ENCODE peak calls at places on chromosomes 7 and 10, in nine cellular contexts. N is activated naive CD8-positive, alpha-beta T cell treated with anti-CD3 and anti-CD28 coated beads, Interleukin-2, amount 50 U/mL, for 24 hours; L is GM23338; V is cerebellar nuclear complex; K is NCI-H187; I is ovary; F is heart left ventricle; Z is H9; J is head of caudate nucleus. Q is an unnamed sample.

GRCh38 chr10:112653851-112654250 is 206.8 kb downstream of the VTI1A start:
- DNase-seq in J (no peak), Z (no peak), V (no peak), F (no peak), I (no peak), K (no peak), L (no peak), N (no peak), Q (no peak)

GRCh38 chr10:126565456-126565855 is 105.0 kb downstream of the C10orf90 start:
- DNase-seq in L (no peak), J (no peak), I (no peak), K (no peak), F (no peak), Z (no peak), V (no peak), N (no peak), Q (no peak)

GRCh38 chr10:31977440-31978157 is 49.0 kb upstream of the ARHGAP12 start:
- DNase-seq in Z (no peak), V (no peak), L (no peak), K (no peak), N (no peak), J (no peak), F (no peak), I (no peak), Q (no peak)

GRCh38 chr7:28433604-28434254 is 21.4 kb downstream of the CREB5 start:
- DNase-seq in J (no peak), V (no peak), Z (peak), I (no peak), K (peak), L (peak), N (no peak), F (no peak), Q (peak)

GRCh38 chr10:23604613-23605012 is 165.7 kb downstream of the OTUD1 start:
- DNase-seq in V (no peak), F (no peak), K (no peak), I (no peak), Z (no peak), L (no peak), N (no peak), J (no peak), Q (no peak)

GRCh38 chr7:107151538-107151937 is 17.3 kb upstream of the HBP1 start:
- DNase-seq in I (no peak), Z (no peak), F (no peak), L (no peak), K (no peak), V (no peak), J (no peak), N (no peak), Q (no peak)

GRCh38 chr7:140390466-140391190 is 7.7 kb downstream of the SLC37A3 start:
- DNase-seq in L (peak), J (no peak), N (peak), F (no peak), I (no peak), Z (no peak), V (no peak), K (no peak), Q (no peak)

GRCh38 chr10:111756541-111757061 is 427.0 kb downstream of the GPAM start:
- DNase-seq in N (peak), J (peak), K (no peak), Z (peak), V (no peak), I (no peak), F (no peak), L (peak), Q (peak)

GRCh38 chr7:108442039-108442568 is 14.1 kb downstream of the NRCAM start:
- DNase-seq in K (peak), I (no peak), N (peak), L (no peak), Z (no peak), V (no peak), J (no peak), F (no peak), Q (no peak)

GRCh38 chr7:135233570-135233969 is at the start of gene STRA8:
- DNase-seq in I (no peak), V (no peak), K (no peak), J (no peak), Z (no peak), N (no peak), L (no peak), F (no peak), Q (no peak)

GRCh38 chr7:2800220-2800922 is 43.7 kb downstream of the GNA12 start:
- DNase-seq in L (no peak), V (no peak), K (no peak), I (peak), F (no peak), J (no peak), Z (no peak), N (peak), Q (no peak)

GRCh38 chr7:134460000-134460399 is 1.1 kb upstream of the AKR1B1 start:
- DNase-seq in V (no peak), K (no peak), L (no peak), I (no peak), J (no peak), Z (no peak), F (no peak), N (no peak), Q (no peak)

GRCh38 chr7:127256326-127256725 is 3.6 kb upstream of the GRM8 start:
- DNase-seq in F (no peak), V (no peak), J (no peak), K (no peak), N (no peak), Z (no peak), L (no peak), I (no peak), Q (no peak)

GRCh38 chr7:129947701-129948100 is 5.1 kb downstream of the UBE2H start:
- DNase-seq in Z (no peak), V (no peak), K (no peak), N (no peak), I (no peak), F (no peak), J (no peak), L (no peak), Q (no peak)

GRCh38 chr10:60286436-60287023 is 103.1 kb downstream of the ANK3 start:
- DNase-seq in N (no peak), I (no peak), Z (no peak), J (no peak), K (no peak), L (no peak), V (no peak), F (no peak), Q (no peak)

GRCh38 chr7:12719141-12719919 is 31.9 kb downstream of the ARL4A start:
- DNase-seq in K (no peak), J (no peak), Z (no peak), N (no peak), F (no peak), V (no peak), I (no peak), L (no peak), Q (no peak)

GRCh38 chr7:138663741-138664710 is 37.1 kb downstream of the SVOPL start:
- DNase-seq in I (peak), F (no peak), J (peak), Z (peak), N (no peak), K (no peak), V (no peak), L (peak), Q (peak)

GRCh38 chr10:79266543-79267312 is 80.5 kb upstream of the PPIF start:
- DNase-seq in N (no peak), K (no peak), I (no peak), F (peak), J (peak), L (no peak), V (no peak), Z (no peak), Q (peak)

GRCh38 chr7:6258440-6259182 is 13.8 kb downstream of the CYTH3 start:
- DNase-seq in J (no peak), V (no peak), N (no peak), L (no peak), K (no peak), F (no peak), I (no peak), Z (no peak), Q (peak)

GRCh38 chr7:155523168-155523675 is 23.1 kb downstream of the CNPY1 start:
- DNase-seq in J (no peak), I (no peak), N (no peak), K (no peak), L (no peak), V (no peak), Z (no peak), F (no peak), Q (no peak)

GRCh38 chr7:34564091-34564490 is 93.9 kb upstream of the NPSR1 start:
- DNase-seq in L (no peak), Z (no peak), I (no peak), N (no peak), V (peak), J (no peak), K (no peak), F (no peak), Q (no peak)

GRCh38 chr7:105210721-105211205 is 178.0 kb downstream of the SRPK2 start:
- DNase-seq in V (no peak), I (no peak), F (peak), L (peak), K (no peak), N (no peak), J (peak), Z (no peak), Q (no peak)

GRCh38 chr7:102253076-102253972 is 33.3 kb upstream of the SH2B2 start:
- DNase-seq in N (no peak), J (no peak), F (no peak), I (no peak), V (no peak), Z (no peak), K (no peak), L (no peak), Q (no peak)

GRCh38 chr10:43162604-43163003 is 24.4 kb downstream of the CSGALNACT2 start:
- DNase-seq in I (no peak), N (no peak), K (no peak), L (no peak), V (no peak), F (no peak), Z (no peak), J (no peak), Q (no peak)

GRCh38 chr10:48940372-48940771 is 732 bp upstream of the LRRC18 start:
- DNase-seq in N (no peak), I (no peak), F (no peak), L (no peak), K (no peak), J (no peak), Z (peak), V (no peak), Q (no peak)

GRCh38 chr7:48904975-48905374 is 19.4 kb upstream of the CDC14C start:
- DNase-seq in J (no peak), N (no peak), I (no peak), F (no peak), Z (no peak), V (no peak), L (peak), K (no peak), Q (no peak)

GRCh38 chr7:82559203-82559805 is 115.7 kb upstream of the CACNA2D1 start:
- DNase-seq in N (no peak), F (no peak), V (no peak), I (no peak), K (peak), J (peak), L (peak), Z (peak), Q (no peak)

GRCh38 chr10:114874827-114875541 is 53.4 kb downstream of the FHIP2A start:
- DNase-seq in L (peak), J (peak), K (no peak), N (peak), I (no peak), F (no peak), V (no peak), Z (peak), Q (no peak)

GRCh38 chr10:46540412-46541016 is 15.9 kb downstream of the GPRIN2 start:
- DNase-seq in F (no peak), V (no peak), I (no peak), N (no peak), J (peak), Z (no peak), K (no peak), L (no peak), Q (no peak)

GRCh38 chr10:125633517-125633999 is 49.4 kb downstream of the TEX36 start:
- DNase-seq in V (no peak), L (no peak), Z (no peak), N (no peak), F (no peak), K (no peak), J (no peak), I (no peak), Q (no peak)